ENCODE peak calls at places on chromosomes 4 and X, in six cellular contexts. K, P, I, N, Q and T are unnamed samples.

GRCh38 chr4:175281894-175282293 is 363.7 kb downstream of the ADAM29 start:
- DNase-seq in K (no peak), P (no peak), I (no peak), N (no peak), Q (no peak), T (no peak)

GRCh38 chrX:6228720-6229119 is at the start of gene NLGN4X:
- DNase-seq in K (no peak), P (no peak), I (no peak), N (no peak), Q (no peak), T (no peak)

GRCh38 chrX:132375941-132376340 is 112.9 kb downstream of the MBNL3 start:
- DNase-seq in K (no peak), P (no peak), I (peak), N (no peak), Q (no peak), T (no peak)

GRCh38 chrX:45806410-45807121 is 605.9 kb upstream of the DIPK2B start:
- DNase-seq in K (peak), P (peak), I (no peak), N (no peak), Q (peak), T (no peak)

GRCh38 chr4:108881190-108881589 is 118.3 kb upstream of the ETNPPL start:
- DNase-seq in K (no peak), P (no peak), I (no peak), N (no peak), Q (peak), T (no peak)

GRCh38 chr4:3760346-3760745 is 5.8 kb upstream of the ADRA2C start:
- DNase-seq in K (no peak), P (no peak), I (no peak), N (no peak), Q (no peak), T (no peak)

GRCh38 chrX:118373538-118373937 is 27.6 kb downstream of the WDR44 start:
- DNase-seq in K (no peak), P (no peak), I (no peak), N (no peak), Q (no peak), T (no peak)

GRCh38 chr4:3852309-3852708 is 86.1 kb downstream of the ADRA2C start:
- DNase-seq in K (no peak), P (no peak), I (no peak), N (no peak), Q (no peak), T (no peak)

GRCh38 chrX:153029162-153029561 is 27.1 kb upstream of the PNMA3 start:
- DNase-seq in K (no peak), P (no peak), I (no peak), N (no peak), Q (no peak), T (no peak)

GRCh38 chr4:138538743-138539142 is 296.6 kb upstream of the SLC7A11 start:
- DNase-seq in K (no peak), P (no peak), I (no peak), N (no peak), Q (no peak), T (no peak)

GRCh38 chrX:45322382-45322781 is 121.7 kb upstream of the DIPK2B start:
- DNase-seq in K (peak), P (peak), I (peak), N (no peak), Q (peak), T (peak)

GRCh38 chrX:151633157-151633556 is 62.1 kb upstream of the PRRG3 start:
- DNase-seq in K (no peak), P (no peak), I (no peak), N (no peak), Q (no peak), T (no peak)

GRCh38 chr4:56271121-56271520 is 116.2 kb downstream of the AASDH start:
- DNase-seq in K (no peak), P (no peak), I (no peak), N (no peak), Q (no peak), T (no peak)

GRCh38 chr4:2047781-2048581 is 11.1 kb upstream of the NAT8L start:
- DNase-seq in K (no peak), P (no peak), I (no peak), N (no peak), Q (no peak), T (no peak)

GRCh38 chr4:41525129-41525528 is 12.8 kb upstream of the LIMCH1 start:
- DNase-seq in K (no peak), P (no peak), I (no peak), N (no peak), Q (no peak), T (peak)

GRCh38 chrX:70301716-70302115 is 11.8 kb downstream of the KIF4A start:
- DNase-seq in K (no peak), P (no peak), I (no peak), N (no peak), Q (no peak), T (no peak)

GRCh38 chr4:75036046-75036445 is 103.1 kb downstream of the PARM1 start:
- DNase-seq in K (peak), P (no peak), I (no peak), N (no peak), Q (no peak), T (no peak)

GRCh38 chr4:2177443-2178093 is 64.4 kb downstream of the HAUS3 start:
- DNase-seq in K (no peak), P (no peak), I (no peak), N (no peak), Q (no peak), T (no peak)

GRCh38 chr4:94412019-94413017 is 39.4 kb upstream of the PDLIM5 start:
- DNase-seq in K (no peak), P (no peak), I (no peak), N (no peak), Q (no peak), T (peak)

GRCh38 chrX:110089656-110090404 is 86.9 kb downstream of the TMEM164 start:
- DNase-seq in K (no peak), P (no peak), I (no peak), N (no peak), Q (no peak), T (no peak)

GRCh38 chr4:13656569-13656988 is 29.1 kb upstream of the BOD1L1 start:
- DNase-seq in K (peak), P (peak), I (peak), N (peak), Q (peak), T (no peak)

GRCh38 chrX:151901821-151902220 is 10.9 kb upstream of the MAGEA4 start:
- DNase-seq in K (no peak), P (no peak), I (no peak), N (no peak), Q (peak), T (no peak)

GRCh38 chr4:52957220-52957686 is 95.1 kb downstream of the RASL11B start:
- DNase-seq in K (no peak), P (no peak), I (no peak), N (no peak), Q (peak), T (no peak)

GRCh38 chr4:176492648-176493302 is 173.0 kb downstream of the SPCS3 start:
- DNase-seq in K (peak), P (no peak), I (no peak), N (no peak), Q (no peak), T (no peak)

GRCh38 chrX:68865300-68865699 is 36.5 kb downstream of the EFNB1 start:
- DNase-seq in K (no peak), P (no peak), I (no peak), N (no peak), Q (no peak), T (no peak)

GRCh38 chr4:113809313-113809712 is 47.8 kb upstream of the CAMK2D start:
- DNase-seq in K (no peak), P (no peak), I (no peak), N (peak), Q (no peak), T (no peak)

GRCh38 chr4:187668683-187669082 is 326.9 kb upstream of the ZFP42 start:
- DNase-seq in K (no peak), P (no peak), I (no peak), N (no peak), Q (no peak), T (no peak)

GRCh38 chr4:123398151-123398802 is 1.7 kb downstream of the SPRY1 start:
- DNase-seq in K (peak), P (peak), I (peak), N (peak), Q (no peak), T (peak)

GRCh38 chrX:70422886-70423336 is at the start of gene GDPD2:
- DNase-seq in K (no peak), P (no peak), I (peak), N (no peak), Q (no peak), T (no peak)

GRCh38 chr4:152094851-152095700 is 334.3 kb upstream of the GATB start:
- DNase-seq in K (no peak), P (no peak), I (no peak), N (no peak), Q (peak), T (no peak)

GRCh38 chrX:112849010-112849409 is 8.4 kb upstream of the AMOT start:
- DNase-seq in K (no peak), P (no peak), I (no peak), N (peak), Q (no peak), T (no peak)

GRCh38 chr4:8351931-8352367 is 82.4 kb downstream of the HTRA3 start:
- DNase-seq in K (no peak), P (no peak), I (no peak), N (no peak), Q (no peak), T (no peak)

GRCh38 chr4:5004496-5004895 is 14.8 kb downstream of the CYTL1 start:
- DNase-seq in K (no peak), P (no peak), I (no peak), N (no peak), Q (no peak), T (no peak)

GRCh38 chrX:101206471-101206870 is 13.1 kb upstream of the DRP2 start:
- DNase-seq in K (peak), P (peak), I (peak), N (no peak), Q (peak), T (peak)

GRCh38 chr4:87679449-87680169 is 29.5 kb downstream of the DMP1 start:
- DNase-seq in K (peak), P (peak), I (peak), N (peak), Q (peak), T (peak)

GRCh38 chrX:40111868-40112267 is 14.1 kb upstream of the BCOR start:
- DNase-seq in K (no peak), P (no peak), I (no peak), N (no peak), Q (no peak), T (no peak)

GRCh38 chr4:105417624-105418023 is 56.2 kb downstream of the PPA2 start:
- DNase-seq in K (no peak), P (no peak), I (no peak), N (no peak), Q (no peak), T (no peak)

GRCh38 chr4:62260256-62260655 is 1060.1 kb downstream of the ADGRL3 start:
- DNase-seq in K (no peak), P (no peak), I (no peak), N (no peak), Q (no peak), T (no peak)

GRCh38 chr4:113893546-113893945 is 85.9 kb downstream of the ARSJ start:
- DNase-seq in K (no peak), P (no peak), I (no peak), N (no peak), Q (no peak), T (no peak)